ENCODE peak calls at places on chromosomes 16 and 17, in five cellular contexts. Z is H1, G is K562, D is HepG2, Q is GM12878. M is an unnamed sample.

GRCh38 chr16:31528726-31529397 is 1.2 kb downstream of the AHSP start:
- DNase-seq in Z (no peak), Q (no peak), G (no peak), D (no peak), M (peak)

GRCh38 chr17:57391857-57392256 is 135.5 kb downstream of the MSI2 start:
- DNase-seq in Q (no peak), D (no peak), G (no peak), Z (no peak), M (no peak)

GRCh38 chr17:58191259-58191896 is 1.1 kb upstream of the EPX start:
- DNase-seq in Z (no peak), G (no peak), D (no peak), Q (no peak), M (no peak)

GRCh38 chr16:27402964-27403600 is 1.1 kb downstream of the IL21R start:
- DNase-seq in D (no peak), Q (no peak), Z (no peak), G (no peak), M (no peak)

GRCh38 chr17:82400830-82401229 is 17.3 kb upstream of the HEXD start:
- DNase-seq in D (no peak), Z (no peak), G (no peak), Q (no peak), M (no peak)

GRCh38 chr16:23729503-23730424 is 16.7 kb upstream of the ERN2 start:
- DNase-seq in D (peak), Q (no peak), Z (no peak), G (peak), M (peak)

GRCh38 chr16:716250-716607 is 1.3 kb downstream of the METRN start:
- DNase-seq in Z (no peak), Q (no peak), G (peak), D (peak), M (peak)

GRCh38 chr16:9090101-9090959 is 1.1 kb upstream of the HAPSTR1 start:
- DNase-seq in D (no peak), Z (no peak), G (peak), Q (no peak), M (peak)

GRCh38 chr17:27296427-27296979 is 2.6 kb downstream of the WSB1 start:
- DNase-seq in Z (no peak), D (no peak), G (no peak), Q (no peak), M (no peak)

GRCh38 chr17:12046786-12047185 is 26.1 kb downstream of the MAP2K4 start:
- DNase-seq in D (no peak), Z (peak), Q (no peak), G (no peak), M (no peak)

GRCh38 chr17:36907407-36907806 is 29.9 kb upstream of the LHX1 start:
- DNase-seq in Q (no peak), D (no peak), Z (no peak), G (no peak), M (no peak)

GRCh38 chr16:81830845-81831600 is 51.9 kb downstream of the PLCG2 start:
- DNase-seq in Q (no peak), G (no peak), Z (no peak), D (no peak), M (no peak)

GRCh38 chr17:60193482-60193881 is 43.7 kb downstream of the CA4 start:
- DNase-seq in Q (no peak), G (no peak), D (no peak), Z (no peak), M (no peak)

GRCh38 chr17:43431741-43432523 is 33.1 kb downstream of the ARL4D start:
- DNase-seq in D (no peak), Q (no peak), Z (no peak), G (no peak), M (no peak)

GRCh38 chr17:1643293-1643998 is 2.1 kb downstream of the SCARF1 start:
- DNase-seq in Z (no peak), Q (no peak), D (no peak), G (no peak), M (peak)

GRCh38 chr16:75535901-75536300 is at the start of gene CHST5:
- DNase-seq in Z (no peak), G (no peak), Q (no peak), D (no peak), M (no peak)

GRCh38 chr16:74868501-74868900 is 93.9 kb upstream of the FA2H start:
- DNase-seq in Q (no peak), G (no peak), Z (no peak), D (peak), M (no peak)

DNA sequence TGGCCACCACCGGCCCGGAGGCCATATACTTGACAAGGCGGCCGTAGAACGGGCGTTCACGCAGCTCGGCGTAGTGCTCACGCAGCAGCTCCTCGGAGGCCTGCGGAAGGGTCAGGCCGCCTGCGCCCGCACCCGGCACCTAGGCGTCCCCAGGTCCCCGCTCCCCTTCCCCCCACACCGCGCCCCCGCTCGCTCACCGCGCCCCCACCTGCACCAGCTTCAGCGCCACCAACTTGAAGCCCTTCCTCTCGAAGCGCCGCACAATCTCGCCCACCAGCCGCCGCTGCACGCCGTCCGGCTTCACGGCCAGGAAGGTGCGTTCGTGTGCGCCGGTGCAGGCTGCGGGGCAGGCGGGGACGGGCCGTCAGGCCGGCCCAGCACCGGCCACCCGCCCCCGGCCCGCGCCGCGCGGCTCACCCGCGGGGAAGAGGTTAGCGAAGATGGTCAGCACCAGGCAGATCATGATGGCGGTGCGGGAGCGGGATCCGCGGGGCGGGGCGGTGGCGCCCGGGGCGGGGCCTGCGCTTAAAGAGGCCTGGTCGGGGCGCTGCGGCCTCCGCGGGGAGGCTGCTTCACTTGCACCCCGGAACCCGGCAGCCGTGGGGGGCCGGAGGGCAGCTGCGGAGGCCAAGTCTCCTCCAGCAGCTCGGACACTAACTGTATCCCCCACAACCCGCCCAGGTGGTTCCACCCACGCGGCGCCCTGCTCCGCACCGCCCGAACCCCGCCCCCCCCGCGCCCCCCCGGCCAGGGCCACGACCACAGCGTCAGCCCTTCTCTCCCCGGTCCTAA is at the start of gene NME3:
- DNase-seq in G (peak), D (peak), Z (no peak), Q (no peak), M (peak)
- TF ChIP-seq MAX in G (no peak), D (peak), Z (no peak), Q (no peak), M (no peak)

GRCh38 chr16:17359778-17360177 is 111.0 kb downstream of the XYLT1 start:
- DNase-seq in Z (no peak), G (no peak), Q (no peak), D (no peak), M (no peak)
- TF ChIP-seq CREB1 in Z (no peak), G (no peak), Q (no peak), D (no peak), M (no peak)

GRCh38 chr16:85235988-85236831 is 123.9 kb upstream of the CIBAR2 start:
- DNase-seq in Q (no peak), D (no peak), Z (no peak), G (no peak), M (no peak)
- TF ChIP-seq MAX in Q (no peak), D (no peak), Z (no peak), G (no peak), M (no peak)

DNA sequence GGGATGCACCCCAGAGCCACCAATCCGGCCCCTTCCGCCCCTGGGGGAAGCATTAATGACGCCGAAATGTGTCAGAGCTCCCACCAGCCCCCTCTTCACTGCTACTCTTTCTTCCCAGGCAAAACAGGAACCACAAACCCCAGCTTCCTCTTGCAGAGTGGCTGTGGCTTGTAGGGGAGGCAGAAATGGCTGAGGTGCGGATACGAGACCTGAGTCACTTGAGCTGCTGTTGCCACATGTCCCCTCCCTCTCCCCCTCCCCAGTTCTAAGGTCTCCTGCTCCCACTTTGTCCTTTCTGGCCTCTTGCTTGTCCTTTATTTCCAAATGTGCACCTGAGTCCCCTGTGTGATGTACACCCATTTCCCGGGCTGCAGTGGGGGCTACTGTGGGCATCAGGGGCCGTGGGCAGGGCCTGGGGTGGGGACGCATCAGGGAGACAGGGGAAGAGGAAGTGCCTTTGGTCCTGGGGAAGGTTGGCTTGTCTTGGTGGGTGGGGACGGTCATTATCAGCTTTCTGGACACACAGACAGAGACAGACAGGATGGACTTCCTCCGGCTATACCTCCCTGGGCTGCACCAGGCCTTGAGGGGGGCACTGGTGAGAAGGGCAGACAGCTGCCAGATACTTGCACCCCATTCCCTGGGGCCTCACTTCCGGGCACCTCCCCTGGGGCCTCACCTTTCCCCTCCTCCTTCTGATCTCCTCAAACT is at the start of gene APOBR:
- DNase-seq in G (peak), D (no peak), Q (peak), Z (no peak), M (no peak)
- TF ChIP-seq CREB1 in G (no peak), D (no peak), Q (peak), Z (no peak), M (no peak)

GRCh38 chr17:55300479-55301290 is 35.9 kb downstream of the HLF start:
- DNase-seq in Z (no peak), Q (no peak), D (no peak), G (no peak), M (no peak)
- TF ChIP-seq MAX in Z (no peak), Q (no peak), D (no peak), G (no peak), M (no peak)

GRCh38 chr16:71440669-71441347 is 1.0 kb downstream of the TLE7 start:
- DNase-seq in G (peak), Z (peak), Q (no peak), D (peak), M (peak)
- TF ChIP-seq CREB1 in G (no peak), Z (no peak), Q (no peak), D (no peak), M (no peak)

M was measured in WTC11.